ENCODE peak calls at places on chromosomes 2 and 18, in four cellular contexts. E, Q, T and Z are unnamed samples.

GRCh38 chr2:70702711-70703395 is 65.1 kb downstream of the ADD2 start:
- DNase-seq in E (no peak), T (no peak), Q (no peak), Z (no peak)

GRCh38 chr2:10220516-10221391 is 82.0 kb upstream of the HPCAL1 start:
- DNase-seq in Q (peak), T (no peak), E (no peak), Z (peak)

GRCh38 chr2:191803007-191803406 is 43.9 kb downstream of the CAVIN2 start:
- DNase-seq in T (no peak), E (no peak), Q (no peak), Z (no peak)

GRCh38 chr2:176098366-176099158 is 1.0 kb upstream of the HOXD12 start:
- DNase-seq in Q (no peak), T (no peak), E (no peak), Z (no peak)

GRCh38 chr2:232672581-232672980 is 24.6 kb upstream of the GIGYF2 start:
- DNase-seq in T (no peak), E (no peak), Q (no peak), Z (no peak)

GRCh38 chr2:129587426-129588064 is 391.9 kb upstream of the RAB6C start:
- DNase-seq in E (no peak), T (no peak), Q (no peak), Z (no peak)

GRCh38 chr2:189542145-189542882 is 38.3 kb downstream of the SLC40A1 start:
- DNase-seq in T (no peak), Q (no peak), E (no peak), Z (no peak)

GRCh38 chr2:66813525-66813924 is 378.6 kb downstream of the MEIS1 start:
- DNase-seq in T (no peak), E (no peak), Q (no peak), Z (no peak)

GRCh38 chr2:80573167-80573566 is 268.6 kb upstream of the LRRTM1 start:
- DNase-seq in E (no peak), Q (no peak), T (no peak), Z (no peak)

GRCh38 chr2:61605245-61605644 is 67.1 kb upstream of the XPO1 start:
- DNase-seq in T (no peak), Q (no peak), E (no peak), Z (no peak)

GRCh38 chr18:31983976-31984375 is 34.6 kb upstream of the RNF125 start:
- DNase-seq in Q (no peak), T (no peak), E (no peak), Z (no peak)

GRCh38 chr18:74489631-74490030 is 6.5 kb upstream of the CNDP2 start:
- DNase-seq in Q (peak), E (no peak), T (no peak), Z (no peak)

GRCh38 chr18:10475633-10476388 is 21.4 kb downstream of the APCDD1 start:
- DNase-seq in Q (no peak), E (no peak), T (no peak), Z (no peak)

GRCh38 chr2:178125862-178126261 is 13.6 kb downstream of the RBM45 start:
- DNase-seq in T (no peak), E (no peak), Q (no peak), Z (no peak)

GRCh38 chr2:20931346-20931745 is 108.4 kb upstream of the LDAH start:
- DNase-seq in T (no peak), Q (no peak), E (no peak), Z (no peak)

GRCh38 chr2:33085646-33086045 is 138.9 kb downstream of the LTBP1 start:
- DNase-seq in Q (peak), T (no peak), E (no peak), Z (no peak)

GRCh38 chr2:185202416-185202815 is 536.2 kb upstream of the FSIP2 start:
- DNase-seq in Q (no peak), E (no peak), T (no peak), Z (no peak)

GRCh38 chr2:205633994-205634393 is 48.3 kb upstream of the NRP2 start:
- DNase-seq in T (no peak), E (no peak), Q (peak), Z (peak)

GRCh38 chr2:18266188-18266587 is 294.3 kb downstream of the RDH14 start:
- DNase-seq in T (no peak), E (no peak), Q (no peak), Z (no peak)

GRCh38 chr2:129849559-129850160 is 129.8 kb upstream of the RAB6C start:
- DNase-seq in Q (peak), T (no peak), E (no peak), Z (peak)

GRCh38 chr2:38620282-38620977 is 17.7 kb upstream of the HNRNPLL start:
- DNase-seq in Q (peak), E (no peak), T (no peak), Z (no peak)

GRCh38 chr18:64311859-64312258 is 163.0 kb upstream of the LINC00305 start:
- DNase-seq in E (no peak), Q (no peak), T (no peak), Z (no peak)

GRCh38 chr2:21774691-21775090 is 650.9 kb downstream of the TDRD15 start:
- DNase-seq in T (no peak), E (no peak), Q (no peak), Z (no peak)

GRCh38 chr18:59303656-59304055 is 14.8 kb downstream of the CPLX4 start:
- DNase-seq in Q (no peak), E (no peak), T (no peak), Z (no peak)

GRCh38 chr2:233336541-233336940 is 17.8 kb upstream of the DGKD start:
- DNase-seq in Q (no peak), E (no peak), T (no peak), Z (no peak)

GRCh38 chr2:210593166-210593565 is 36.8 kb downstream of the CPS1 start:
- DNase-seq in E (no peak), Q (peak), T (no peak), Z (no peak)

GRCh38 chr2:10863837-10864236 is 47.9 kb upstream of the KCNF1 start:
- DNase-seq in Q (peak), E (no peak), T (no peak), Z (no peak)

GRCh38 chr18:902179-902718 is 2.4 kb upstream of the ADCYAP1 start:
- DNase-seq in Q (no peak), E (no peak), T (no peak), Z (no peak)
- TF ChIP-seq CTCF in Q (no peak), E (no peak), T (no peak), Z (peak)

GRCh38 chr18:2571200-2572143 is at the start of the genes METTL4 and NDC80:
- DNase-seq in E (peak), T (peak), Q (peak), Z (peak)
- TF ChIP-seq CTCF in E (no peak), T (no peak), Q (no peak), Z (no peak)

GRCh38 chr18:76441668-76442412 is 53.2 kb downstream of the ZNF516 start:
- DNase-seq in Q (no peak), E (no peak), T (no peak), Z (no peak)

GRCh38 chr18:76437910-76438309 is 57.1 kb downstream of the ZNF516 start:
- DNase-seq in T (no peak), Q (no peak), E (no peak), Z (no peak)

GRCh38 chr18:76443519-76444435 is 51.3 kb downstream of the ZNF516 start:
- DNase-seq in T (no peak), E (no peak), Q (no peak), Z (no peak)

GRCh38 chr18:76442413-76443171 is 52.5 kb downstream of the ZNF516 start:
- DNase-seq in Q (no peak), T (no peak), E (no peak), Z (no peak)

GRCh38 chr18:76441002-76441667 is 53.9 kb downstream of the ZNF516 start:
- DNase-seq in E (no peak), Q (no peak), T (no peak), Z (no peak)
- TF ChIP-seq CTCF in E (no peak), Q (no peak), T (no peak), Z (no peak)

GRCh38 chr18:49021433-49022129 is 70.8 kb upstream of the SMAD7 start:
- DNase-seq in T (peak), E (no peak), Q (peak), Z (peak)
- TF ChIP-seq CTCF in T (peak), E (peak), Q (peak), Z (peak)

DNA sequence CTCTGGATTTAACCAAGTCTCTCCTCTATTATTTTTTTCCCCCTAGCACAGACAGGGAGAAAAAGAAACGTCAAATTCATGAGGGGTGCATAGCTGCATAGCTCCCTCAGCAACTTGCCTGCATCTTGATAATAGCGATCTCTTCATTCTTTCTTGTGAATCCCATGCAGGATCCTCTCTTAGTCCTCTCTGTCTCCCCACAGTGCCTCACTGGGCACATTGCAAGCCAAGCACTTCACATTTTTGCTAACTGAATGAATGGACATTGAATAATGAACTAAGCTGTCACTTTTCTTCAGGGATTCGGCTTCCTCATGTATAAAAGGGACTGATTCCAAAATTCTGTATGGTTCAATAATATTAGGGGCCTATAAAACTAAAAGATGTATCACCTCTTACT is 2.9 kb upstream of the EPB41L3 start:
- DNase-seq in T (no peak), Q (peak), E (no peak), Z (peak)
- TF ChIP-seq CTCF in T (peak), Q (peak), E (peak), Z (no peak)